ENCODE peak calls at places on chromosomes 13 and 19, in six cellular contexts. One of them, this sample, is unnamed.

GRCh38 chr13:50679321-50679720 is 164.2 kb downstream of the DLEU7 start:
- DNase-seq in AG09309: peak
- DNase-seq in HTR-8/SVneo: no peak
- DNase-seq in BE2C: no peak
- DNase-seq in activated CD4-positive, alpha-beta T cell treated with anti-CD3 and anti-CD28 coated beads for 1 hour: no peak
- DNase-seq in NCI-H2107: no peak
- DNase-seq in this sample: peak

GRCh38 chr19:39297931-39298634 is 1.9 kb downstream of the IFNL1 start:
- DNase-seq in AG09309: no peak
- DNase-seq in HTR-8/SVneo: no peak
- DNase-seq in BE2C: no peak
- DNase-seq in activated CD4-positive, alpha-beta T cell treated with anti-CD3 and anti-CD28 coated beads for 1 hour: peak
- DNase-seq in NCI-H2107: no peak
- DNase-seq in this sample: no peak

GRCh38 chr19:49896863-49897621 is at the start of gene IL4I1:
- DNase-seq in AG09309: no peak
- DNase-seq in HTR-8/SVneo: no peak
- DNase-seq in BE2C: no peak
- DNase-seq in activated CD4-positive, alpha-beta T cell treated with anti-CD3 and anti-CD28 coated beads for 1 hour: peak
- DNase-seq in NCI-H2107: no peak
- DNase-seq in this sample: peak

GRCh38 chr13:29369060-29369743 is 226.3 kb downstream of the SLC7A1 start:
- DNase-seq in AG09309: no peak
- DNase-seq in HTR-8/SVneo: peak
- DNase-seq in BE2C: peak
- DNase-seq in activated CD4-positive, alpha-beta T cell treated with anti-CD3 and anti-CD28 coated beads for 1 hour: no peak
- DNase-seq in NCI-H2107: no peak
- DNase-seq in this sample: peak

GRCh38 chr13:73521970-73522549 is 463.3 kb downstream of the KLF5 start:
- DNase-seq in AG09309: no peak
- DNase-seq in HTR-8/SVneo: no peak
- DNase-seq in BE2C: no peak
- DNase-seq in activated CD4-positive, alpha-beta T cell treated with anti-CD3 and anti-CD28 coated beads for 1 hour: no peak
- DNase-seq in NCI-H2107: no peak
- DNase-seq in this sample: no peak

GRCh38 chr13:44075113-44075512 is 195.4 kb downstream of the LACC1 start:
- DNase-seq in AG09309: no peak
- DNase-seq in HTR-8/SVneo: no peak
- DNase-seq in BE2C: no peak
- DNase-seq in activated CD4-positive, alpha-beta T cell treated with anti-CD3 and anti-CD28 coated beads for 1 hour: no peak
- DNase-seq in NCI-H2107: no peak
- DNase-seq in this sample: no peak

GRCh38 chr19:17125052-17125727 is 49.6 kb downstream of the MYO9B start:
- DNase-seq in AG09309: peak
- DNase-seq in HTR-8/SVneo: no peak
- DNase-seq in BE2C: no peak
- DNase-seq in activated CD4-positive, alpha-beta T cell treated with anti-CD3 and anti-CD28 coated beads for 1 hour: no peak
- DNase-seq in NCI-H2107: no peak
- DNase-seq in this sample: no peak

GRCh38 chr13:87944038-87944437 is 272.9 kb downstream of the SLITRK5 start:
- DNase-seq in AG09309: no peak
- DNase-seq in HTR-8/SVneo: no peak
- DNase-seq in BE2C: no peak
- DNase-seq in activated CD4-positive, alpha-beta T cell treated with anti-CD3 and anti-CD28 coated beads for 1 hour: no peak
- DNase-seq in NCI-H2107: no peak
- DNase-seq in this sample: no peak

GRCh38 chr13:52399708-52400107 is 6.3 kb downstream of the THSD1 start:
- DNase-seq in AG09309: no peak
- DNase-seq in HTR-8/SVneo: no peak
- DNase-seq in BE2C: no peak
- DNase-seq in activated CD4-positive, alpha-beta T cell treated with anti-CD3 and anti-CD28 coated beads for 1 hour: no peak
- DNase-seq in NCI-H2107: no peak
- DNase-seq in this sample: no peak

GRCh38 chr13:29908411-29908810 is 58.0 kb upstream of the UBL3 start:
- DNase-seq in AG09309: no peak
- DNase-seq in HTR-8/SVneo: no peak
- DNase-seq in BE2C: no peak
- DNase-seq in activated CD4-positive, alpha-beta T cell treated with anti-CD3 and anti-CD28 coated beads for 1 hour: no peak
- DNase-seq in NCI-H2107: no peak
- DNase-seq in this sample: no peak

GRCh38 chr13:111344471-111345191 is 24.2 kb downstream of the TEX29 start:
- DNase-seq in AG09309: no peak
- DNase-seq in HTR-8/SVneo: no peak
- DNase-seq in BE2C: no peak
- DNase-seq in activated CD4-positive, alpha-beta T cell treated with anti-CD3 and anti-CD28 coated beads for 1 hour: no peak
- DNase-seq in NCI-H2107: peak
- DNase-seq in this sample: no peak